ENCODE peak calls at places on chromosomes 11 and 22, in five cellular contexts. I is H1, O is H9, U is neuronal stem cell, R is trophoblast cell. M is an unnamed sample.

GRCh38 chr11:47603295-47603694 is 9.1 kb upstream of the C1QTNF4 start:
- DNase-seq in I (no peak), O (no peak), U (no peak), R (no peak), M (no peak)

GRCh38 chr11:31812392-31813241 is 1.5 kb upstream of the PAX6 start:
- DNase-seq in I (no peak), O (no peak), U (no peak), R (peak; percentile 25), M (peak; percentile 31)

GRCh38 chr11:8384199-8384821 is 120.6 kb upstream of the LMO1 start:
- DNase-seq in I (no peak), O (peak; percentile 74), U (no peak), R (peak; percentile 45), M (peak; percentile 75)

GRCh38 chr22:50016308-50016987 is 3.9 kb upstream of the IL17REL start:
- DNase-seq in I (no peak), O (no peak), U (no peak), R (no peak), M (no peak)

GRCh38 chr11:109512680-109513079 is 90.7 kb downstream of the C11orf87 start:
- DNase-seq in I (no peak), O (no peak), U (no peak), R (no peak), M (no peak)

GRCh38 chr11:94897330-94897768 is 76.0 kb downstream of the CWC15 start:
- DNase-seq in I (no peak), O (peak; percentile 56), U (peak; percentile 37), R (peak; percentile 78), M (peak; percentile 66)

GRCh38 chr11:68816917-68817419 is 24.7 kb downstream of the CPT1A start:
- DNase-seq in I (no peak), O (no peak), U (no peak), R (no peak), M (no peak)

GRCh38 chr11:124674571-124674970 is 867 bp downstream of the SPA17 start:
- DNase-seq in I (no peak), O (no peak), U (no peak), R (peak; percentile 73), M (no peak)

GRCh38 chr11:47946682-47947575 is 33.4 kb upstream of the PTPRJ start:
- DNase-seq in I (no peak), O (peak; percentile 48), U (no peak), R (peak; percentile 77), M (peak; percentile 93)

GRCh38 chr11:126166413-126166812 is 45.0 kb downstream of the RPUSD4 start:
- DNase-seq in I (no peak), O (no peak), U (no peak), R (no peak), M (no peak)

GRCh38 chr22:39661842-39662676 is 91.5 kb downstream of the CACNA1I start:
- DNase-seq in I (peak; percentile 71), O (peak; percentile 98), U (no peak), R (no peak), M (no peak)

GRCh38 chr11:78893996-78894395 is 319.3 kb upstream of the NARS2 start:
- DNase-seq in I (no peak), O (no peak), U (no peak), R (no peak), M (no peak)

GRCh38 chr11:84316866-84317560 is 1030.8 kb upstream of the CCDC90B start:
- DNase-seq in I (no peak), O (no peak), U (peak; percentile 21), R (peak; percentile 6), M (peak; percentile 38)

GRCh38 chr22:20438678-20439492 is 1.3 kb upstream of the SCARF2 start:
- DNase-seq in I (no peak), O (peak; percentile 57), U (no peak), R (peak; percentile 37), M (peak; percentile 24)

GRCh38 chr22:27632451-27633295 is 168.9 kb downstream of the MN1 start:
- DNase-seq in I (no peak), O (no peak), U (no peak), R (no peak), M (peak; percentile 46)

GRCh38 chr11:33622231-33622630 is 78.4 kb downstream of the C11orf91 start:
- DNase-seq in I (no peak), O (no peak), U (no peak), R (no peak), M (no peak)

GRCh38 chr11:75867778-75868374 is 52.9 kb downstream of the UVRAG start:
- DNase-seq in I (no peak), O (no peak), U (peak; percentile 31), R (peak; percentile 84), M (peak; percentile 60)

GRCh38 chr11:125886997-125887372 is 483 bp upstream of the HYLS1 start:
- DNase-seq in I (no peak), O (peak; percentile 67), U (no peak), R (peak; percentile 51), M (no peak)

GRCh38 chr22:49052023-49052538 is 775.6 kb downstream of the BRD1 start:
- DNase-seq in I (no peak), O (peak; percentile 60), U (no peak), R (no peak), M (no peak)

GRCh38 chr11:69055598-69056516 is 7.1 kb downstream of the TPCN2 start:
- DNase-seq in I (no peak), O (no peak), U (no peak), R (peak; percentile 32), M (no peak)

GRCh38 chr11:77039491-77040400 is 5.5 kb downstream of the B3GNT6 start:
- DNase-seq in I (no peak), O (peak; percentile 79), U (peak; percentile 26), R (peak; percentile 55), M (peak; percentile 37)

GRCh38 chr11:14213006-14213405 is 146.0 kb downstream of the RRAS2 start:
- DNase-seq in I (no peak), O (no peak), U (no peak), R (no peak), M (no peak)

GRCh38 chr11:44840526-44840925 is 110.2 kb downstream of the TP53I11 start:
- DNase-seq in I (no peak), O (no peak), U (no peak), R (no peak), M (no peak)

GRCh38 chr11:44837650-44838049 is 110.9 kb downstream of the TSPAN18 start:
- DNase-seq in I (no peak), O (no peak), U (no peak), R (peak; percentile 54), M (no peak)

GRCh38 chr11:44842219-44842618 is 108.5 kb downstream of the TP53I11 start:
- DNase-seq in I (no peak), O (no peak), U (no peak), R (peak; percentile 86), M (peak; percentile 63)

GRCh38 chr11:44840085-44840478 is 110.6 kb downstream of the TP53I11 start:
- DNase-seq in I (no peak), O (no peak), U (no peak), R (no peak), M (no peak)

GRCh38 chr11:44839458-44840084 is 111.1 kb downstream of the TP53I11 start:
- DNase-seq in I (no peak), O (no peak), U (no peak), R (no peak), M (no peak)
- H2BK12ac ChIP-seq in I (peak overlapping the region; percentile 40), O (no peak overlapping the region), U (no peak overlapping the region), R (no peak overlapping the region), M (no peak overlapping the region)

GRCh38 chr11:24747275-24748251 is 250.7 kb downstream of the LUZP2 start:
- DNase-seq in I (no peak), O (no peak), U (no peak), R (no peak), M (no peak)
- H3K27ac ChIP-seq in I (no peak overlapping the region), O (no peak overlapping the region), U (no peak overlapping the region), R (no peak overlapping the region), M (no peak overlapping the region)

GRCh38 chr11:112221263-112221835 is 4.9 kb upstream of the PTS start:
- DNase-seq in I (no peak), O (no peak), U (no peak), R (peak; percentile 44), M (no peak)
- H3K9ac ChIP-seq in I (no peak overlapping the region), O (no peak overlapping the region), U (no peak overlapping the region), R (no peak overlapping the region), M (peak overlapping the region; percentile 3)

GRCh38 chr11:17019231-17019630 is 5.0 kb upstream of the PLEKHA7 start:
- DNase-seq in I (no peak), O (no peak), U (no peak), R (peak; percentile 11), M (no peak)
- H2BK12ac ChIP-seq in I (no peak overlapping the region), O (no peak overlapping the region), U (no peak overlapping the region), R (no peak overlapping the region), M (no peak overlapping the region)

GRCh38 chr11:10619281-10619680 is 50.8 kb upstream of the LYVE1 start:
- DNase-seq in I (no peak), O (no peak), U (no peak), R (peak; percentile 40), M (no peak)
- H3K27ac ChIP-seq in I (no peak overlapping the region), O (no peak overlapping the region), U (no peak overlapping the region), R (no peak overlapping the region), M (no peak overlapping the region)

GRCh38 chr11:129145276-129145675 is 46.8 kb downstream of the ARHGAP32 start:
- DNase-seq in I (no peak), O (no peak), U (no peak), R (no peak), M (no peak)

GRCh38 chr11:129146196-129146595 is 45.9 kb downstream of the ARHGAP32 start:
- DNase-seq in I (no peak), O (no peak), U (no peak), R (no peak), M (peak; percentile 46)

GRCh38 chr11:129144256-129144655 is 47.9 kb downstream of the ARHGAP32 start:
- DNase-seq in I (no peak), O (no peak), U (no peak), R (no peak), M (no peak)

GRCh38 chr11:129143335-129143734 is 48.8 kb downstream of the ARHGAP32 start:
- DNase-seq in I (peak; percentile 17), O (no peak), U (peak; percentile 1), R (peak; percentile 93), M (peak; percentile 99)

GRCh38 chr11:129148487-129148886 is 43.6 kb downstream of the ARHGAP32 start:
- DNase-seq in I (no peak), O (no peak), U (no peak), R (no peak), M (no peak)
- H3K9ac ChIP-seq in I (no peak overlapping the region), O (no peak overlapping the region), U (no peak overlapping the region), R (no peak overlapping the region), M (no peak overlapping the region)

GRCh38 chr11:120817131-120817530 is 206.8 kb upstream of the TBCEL start:
- DNase-seq in I (no peak), O (no peak), U (no peak), R (no peak), M (no peak)

GRCh38 chr11:120818097-120818496 is 205.8 kb upstream of the TBCEL start:
- DNase-seq in I (no peak), O (no peak), U (no peak), R (no peak), M (no peak)

GRCh38 chr11:120816176-120816575 is 207.7 kb upstream of the TBCEL start:
- DNase-seq in I (no peak), O (no peak), U (no peak), R (no peak), M (no peak)

GRCh38 chr11:120815260-120816100 is 208.4 kb upstream of the TBCEL start:
- DNase-seq in I (no peak), O (peak; percentile 44), U (no peak), R (peak; percentile 32), M (no peak)

GRCh38 chr11:120816711-120817110 is 207.2 kb upstream of the TBCEL start:
- DNase-seq in I (no peak), O (no peak), U (no peak), R (no peak), M (no peak)
- H2BK12ac ChIP-seq in I (no peak overlapping the region), O (no peak overlapping the region), U (no peak overlapping the region), R (no peak overlapping the region), M (no peak overlapping the region)